ENCODE peak calls at places on chromosomes 5 and 9, in ten cellular contexts. J, Y, R, U, G, Q, A, H, W and N are unnamed samples.

GRCh38 chr9:112384690-112385089 is 4.8 kb downstream of the HSDL2 start:
- DNase-seq in R (no peak), J (no peak), G (no peak), H (no peak), W (no peak), Y (no peak), U (no peak), Q (no peak), A (no peak), N (no peak)

GRCh38 chr9:77997611-77998349 is 33.8 kb downstream of the GNAQ start:
- DNase-seq in G (peak; percentile 37), Y (no peak), J (no peak), W (no peak), A (no peak), Q (no peak), R (no peak), U (peak; percentile 70), H (peak; percentile 77), N (peak; percentile 81)

GRCh38 chr5:14449052-14449661 is 132.4 kb upstream of the OTULINL start:
- DNase-seq in G (no peak), W (no peak), R (no peak), Q (no peak), U (no peak), Y (no peak), A (no peak), H (peak; percentile 60), J (peak; percentile 9), N (no peak)

GRCh38 chr5:67209141-67209771 is 12.7 kb upstream of the CD180 start:
- DNase-seq in W (peak; percentile 44), R (no peak), U (peak; percentile 78), Q (peak; percentile 91), H (peak; percentile 79), A (peak; percentile 84), J (peak; percentile 76), Y (peak; percentile 62), G (no peak), N (peak; percentile 75)

GRCh38 chr9:124342946-124343485 is 72.2 kb downstream of the PSMB7 start:
- DNase-seq in J (no peak), Y (no peak), Q (peak; percentile 39), A (no peak), U (peak; percentile 89), H (no peak), W (no peak), R (no peak), G (peak; percentile 84), N (peak; percentile 76)

GRCh38 chr9:88947581-88948573 is 43.4 kb upstream of the S1PR3 start:
- DNase-seq in R (no peak), A (no peak), J (no peak), H (no peak), G (no peak), W (no peak), Y (no peak), U (no peak), Q (no peak), N (no peak)

GRCh38 chr9:136082496-136083361 is 12.4 kb downstream of the NACC2 start:
- DNase-seq in Q (no peak), U (peak; percentile 72), W (no peak), A (no peak), G (peak; percentile 72), Y (no peak), J (no peak), R (peak; percentile 28), H (peak; percentile 34), N (no peak)

GRCh38 chr9:137318976-137319375 is 16.9 kb upstream of the NRARP start:
- DNase-seq in W (no peak), R (peak; percentile 62), Q (peak; percentile 62), G (peak; percentile 72), U (peak; percentile 61), Y (peak; percentile 25), A (no peak), J (peak; percentile 59), H (peak; percentile 62), N (peak; percentile 86)

GRCh38 chr5:158039911-158040347 is 181.0 kb upstream of the CLINT1 start:
- DNase-seq in J (no peak), Q (no peak), U (no peak), W (no peak), R (no peak), A (no peak), H (no peak), Y (no peak), G (no peak), N (no peak)

GRCh38 chr5:158050401-158050800 is 191.5 kb upstream of the CLINT1 start:
- DNase-seq in W (no peak), J (no peak), Y (no peak), U (no peak), H (no peak), R (no peak), G (no peak), A (no peak), Q (no peak), N (no peak)

GRCh38 chr5:158051036-158051435 is 192.1 kb upstream of the CLINT1 start:
- DNase-seq in Q (no peak), G (no peak), J (no peak), U (no peak), A (no peak), R (no peak), H (no peak), Y (no peak), W (no peak), N (no peak)

GRCh38 chr5:158049459-158049858 is 190.5 kb upstream of the CLINT1 start:
- DNase-seq in G (no peak), J (no peak), A (no peak), H (no peak), Q (peak; percentile 16), U (no peak), W (no peak), Y (no peak), R (no peak), N (no peak)

GRCh38 chr5:158045696-158046095 is 186.8 kb upstream of the CLINT1 start:
- DNase-seq in U (no peak), A (no peak), H (no peak), J (no peak), Q (no peak), G (no peak), W (no peak), R (no peak), Y (no peak), N (no peak)
- TF ChIP-seq CTCF in U (no peak), A (no peak), H (no peak), J (no peak), Q (no peak), G (no peak), W (no peak), R (no peak), Y (no peak), N (no peak)

GRCh38 chr9:98087420-98088354 is 31.2 kb downstream of the NANS start:
- DNase-seq in G (peak; percentile 91), H (no peak), R (peak; percentile 71), U (peak; percentile 69), Y (peak; percentile 59), Q (peak; percentile 86), A (no peak), J (no peak), W (peak; percentile 36), N (peak; percentile 86)
- TF ChIP-seq POLR2AphosphoS5 in G (peak; percentile 25), H (no peak), R (no peak), U (no peak), Y (no peak), Q (no peak), A (no peak), J (no peak), W (peak; percentile 45), N (peak; percentile 61)

DNA sequence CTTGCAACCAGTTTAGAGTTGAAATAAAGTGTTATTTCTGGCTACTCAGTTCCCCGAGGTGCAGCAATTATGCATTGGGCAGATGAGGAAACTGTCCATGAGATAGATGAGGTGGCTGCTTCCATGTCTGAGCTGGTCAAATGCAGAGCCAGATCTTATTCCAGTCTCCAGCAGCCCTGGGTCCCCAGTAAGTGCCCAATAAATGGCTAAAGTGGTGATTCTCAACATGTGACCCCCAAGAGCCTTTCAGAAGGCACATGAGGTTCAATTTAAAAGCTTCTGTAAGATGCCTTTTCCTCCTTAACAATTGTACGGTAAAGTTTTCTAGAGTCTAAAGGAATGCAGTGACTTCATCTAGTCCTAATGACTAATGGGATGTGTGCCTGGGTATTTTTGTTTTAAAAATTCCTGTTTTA is 17.5 kb downstream of the ATOX1 start:
- DNase-seq in W (no peak), H (no peak), R (no peak), A (peak; percentile 42), U (no peak), Y (no peak), J (no peak), Q (no peak), G (no peak), N (no peak)
- H3K4me3 ChIP-seq in W (no peak overlapping the region), H (no peak overlapping the region), R (no peak overlapping the region), A (no peak overlapping the region), U (no peak overlapping the region), Y (no peak overlapping the region), J (no peak overlapping the region), Q (no peak overlapping the region), G (no peak overlapping the region), N (no peak overlapping the region)

GRCh38 chr9:69674741-69675438 is 2.7 kb upstream of the APBA1 start:
- DNase-seq in Y (no peak), A (no peak), W (no peak), Q (no peak), J (no peak), H (no peak), U (no peak), G (no peak), R (no peak), N (no peak)

GRCh38 chr9:69671904-69672827 is at the start of gene APBA1:
- DNase-seq in J (peak; percentile 32), Y (peak; percentile 47), H (peak; percentile 89), Q (peak; percentile 64), G (peak; percentile 94), R (peak; percentile 67), A (no peak), U (peak; percentile 80), W (no peak), N (peak; percentile 86)

GRCh38 chr9:69671291-69671903 is 774 bp downstream of the APBA1 start:
- DNase-seq in W (no peak), G (no peak), R (peak; percentile 58), U (no peak), Y (no peak), A (no peak), J (no peak), H (no peak), Q (no peak), N (no peak)

GRCh38 chr9:69674112-69674511 is 1.9 kb upstream of the APBA1 start:
- DNase-seq in Y (no peak), R (no peak), U (no peak), H (no peak), Q (peak; percentile 81), W (no peak), A (no peak), G (no peak), J (no peak), N (no peak)

GRCh38 chr9:69672828-69673640 is 863 bp upstream of the APBA1 start:
- DNase-seq in Q (peak; percentile 97), A (peak; percentile 10), W (peak; percentile 77), Y (peak; percentile 82), H (peak; percentile 86), U (peak; percentile 92), R (peak; percentile 86), J (peak; percentile 76), G (peak; percentile 94), N (peak; percentile 93)
- TF ChIP-seq CTCF in Q (peak; percentile 74), A (peak; percentile 84), W (peak; percentile 80), Y (peak; percentile 87), H (peak; percentile 86), U (peak; percentile 91), R (peak; percentile 92), J (peak; percentile 72), G (peak; percentile 82), N (peak; percentile 86)